ENCODE peak calls at places on chromosomes 16 and 17, in eight cellular contexts. I is NB4, G is body of pancreas, A is skeletal muscle cell, K is fibroblast of pulmonary artery, Z is fibroblast of the aortic adventitia, R is endodermal cell, M is Caco-2. W is an unnamed sample.

GRCh38 chr17:29566473-29567361 is at the start of gene ABHD15:
- DNase-seq in I (peak), G (peak), A (no peak), K (peak), Z (peak), R (peak), M (peak), W (no peak)

GRCh38 chr16:15950167-15950854 is 895 bp downstream of the ABCC1 start:
- DNase-seq in I (peak), G (peak), A (no peak), K (peak), Z (peak), R (peak), M (no peak), W (peak)

GRCh38 chr16:83215417-83216001 is 588.7 kb downstream of the CDH13 start:
- DNase-seq in I (peak), G (no peak), A (no peak), K (peak), Z (peak), R (peak), M (peak), W (peak)

GRCh38 chr16:31440511-31441184 is 1.9 kb downstream of the ZNF843 start:
- DNase-seq in I (no peak), G (no peak), A (no peak), K (no peak), Z (peak), R (no peak), M (no peak), W (no peak)

GRCh38 chr17:27659685-27660084 is 28.7 kb downstream of the LGALS9 start:
- DNase-seq in I (no peak), G (no peak), A (no peak), K (no peak), Z (no peak), R (no peak), M (peak), W (no peak)

GRCh38 chr17:50129303-50129945 is 536 bp downstream of the SAMD14 start:
- DNase-seq in I (no peak), G (no peak), A (no peak), K (peak), Z (no peak), R (peak), M (peak), W (no peak)

GRCh38 chr16:79997257-79997656 is 396.7 kb upstream of the MAF start:
- DNase-seq in I (peak), G (no peak), A (no peak), K (peak), Z (no peak), R (peak), M (no peak), W (no peak)

GRCh38 chr16:14024300-14024699 is 46.8 kb upstream of the MRTFB start:
- DNase-seq in I (peak), G (peak), A (no peak), K (peak), Z (peak), R (no peak), M (no peak), W (no peak)

GRCh38 chr17:75063201-75063600 is 16.2 kb downstream of the KCTD2 start:
- DNase-seq in I (no peak), G (no peak), A (no peak), K (no peak), Z (no peak), R (no peak), M (no peak), W (no peak)

GRCh38 chr16:4059969-4060368 is 56.3 kb downstream of the ADCY9 start:
- DNase-seq in I (peak), G (no peak), A (no peak), K (peak), Z (no peak), R (no peak), M (no peak), W (no peak)

GRCh38 chr17:45136846-45137560 is 1.5 kb downstream of the ACBD4 start:
- DNase-seq in I (no peak), G (no peak), A (no peak), K (no peak), Z (no peak), R (peak), M (no peak), W (no peak)

GRCh38 chr17:66431910-66432309 is 129.5 kb downstream of the PRKCA start:
- DNase-seq in I (no peak), G (no peak), A (peak), K (peak), Z (peak), R (no peak), M (no peak), W (peak)
- H3K4me3 ChIP-seq in I (no peak), G (no peak), A (peak), K (no peak), Z (peak), R (no peak), M (no peak), W (no peak)

GRCh38 chr16:48287239-48287638 is 39.9 kb upstream of the ABCC11 start:
- DNase-seq in I (no peak), G (no peak), A (no peak), K (no peak), Z (no peak), R (no peak), M (no peak), W (no peak)

GRCh38 chr16:48292452-48292851 is 45.1 kb upstream of the ABCC11 start:
- DNase-seq in I (no peak), G (no peak), A (no peak), K (no peak), Z (no peak), R (no peak), M (no peak), W (no peak)

GRCh38 chr16:48295493-48296281 is 48.3 kb upstream of the ABCC11 start:
- DNase-seq in I (no peak), G (peak), A (no peak), K (no peak), Z (no peak), R (no peak), M (no peak), W (no peak)

GRCh38 chr16:48291754-48292153 is 44.4 kb upstream of the ABCC11 start:
- DNase-seq in I (no peak), G (no peak), A (no peak), K (no peak), Z (no peak), R (no peak), M (no peak), W (no peak)

GRCh38 chr16:48291303-48291702 is 44.0 kb upstream of the ABCC11 start:
- DNase-seq in I (no peak), G (no peak), A (no peak), K (peak), Z (peak), R (no peak), M (no peak), W (peak)
- H3K4me3 ChIP-seq in I (no peak), G (no peak), A (no peak), K (no peak), Z (no peak), R (no peak), M (no peak), W (no peak)

DNA sequence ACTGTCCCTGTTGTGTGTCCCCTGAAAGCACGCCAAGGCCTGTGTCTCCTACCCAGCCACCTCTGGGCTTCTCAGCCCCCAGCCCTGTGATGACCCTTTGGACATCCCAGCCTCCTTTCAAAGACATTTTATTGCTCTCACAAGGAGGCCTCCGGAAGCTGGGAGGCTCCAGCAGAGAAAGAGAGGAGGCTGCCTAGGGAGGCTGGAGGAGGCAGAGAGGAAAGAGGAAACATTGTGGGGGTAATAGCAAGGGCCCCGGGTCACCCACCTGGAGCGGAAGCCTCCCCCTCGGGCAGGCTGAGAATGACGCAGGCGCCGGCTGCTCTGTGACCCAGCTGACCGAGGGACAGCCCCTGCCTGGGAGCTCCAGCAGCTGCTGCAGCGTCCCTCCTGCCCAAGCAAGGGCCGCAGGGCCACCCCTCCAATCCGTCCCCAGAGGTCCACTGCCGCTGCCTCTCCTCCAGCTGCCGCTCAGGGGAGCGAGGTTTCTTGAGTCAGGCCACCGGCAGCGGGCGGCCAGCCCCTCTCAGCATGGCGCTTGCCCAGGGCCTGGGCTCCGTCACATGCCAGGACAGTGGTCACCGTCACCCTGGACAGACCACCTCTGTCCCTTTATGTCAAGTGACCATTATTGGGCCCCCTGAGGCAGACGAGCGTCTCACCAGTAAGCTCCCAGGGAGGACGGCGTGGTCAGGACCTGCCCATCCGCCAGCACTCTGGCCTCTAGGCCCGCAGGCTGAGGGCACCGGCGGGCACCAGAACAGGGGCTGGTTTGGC is 29.3 kb downstream of the ACTG1 start:
- DNase-seq in I (no peak), G (peak), A (no peak), K (peak), Z (no peak), R (peak), M (no peak), W (no peak)
- H3K4me3 ChIP-seq in I (no peak), G (no peak), A (peak), K (no peak), Z (no peak), R (peak), M (no peak), W (peak)

GRCh38 chr16:86467490-86467889 is 42.8 kb upstream of the FOXF1 start:
- DNase-seq in I (no peak), G (no peak), A (no peak), K (no peak), Z (no peak), R (no peak), M (no peak), W (no peak)

GRCh38 chr16:86464044-86464443 is 46.3 kb upstream of the FOXF1 start:
- DNase-seq in I (no peak), G (no peak), A (no peak), K (no peak), Z (no peak), R (no peak), M (no peak), W (no peak)

GRCh38 chr16:86466695-86467406 is 43.5 kb upstream of the FOXF1 start:
- DNase-seq in I (peak), G (no peak), A (no peak), K (no peak), Z (peak), R (no peak), M (no peak), W (no peak)

GRCh38 chr16:86462334-86463084 is 47.8 kb upstream of the FOXF1 start:
- DNase-seq in I (no peak), G (no peak), A (no peak), K (no peak), Z (no peak), R (no peak), M (no peak), W (peak)

GRCh38 chr16:86465434-86465833 is 44.9 kb upstream of the FOXF1 start:
- DNase-seq in I (no peak), G (no peak), A (no peak), K (no peak), Z (no peak), R (no peak), M (no peak), W (no peak)
- H3K4me3 ChIP-seq in I (no peak), G (no peak), A (no peak), K (no peak), Z (no peak), R (no peak), M (no peak), W (no peak)

DNA sequence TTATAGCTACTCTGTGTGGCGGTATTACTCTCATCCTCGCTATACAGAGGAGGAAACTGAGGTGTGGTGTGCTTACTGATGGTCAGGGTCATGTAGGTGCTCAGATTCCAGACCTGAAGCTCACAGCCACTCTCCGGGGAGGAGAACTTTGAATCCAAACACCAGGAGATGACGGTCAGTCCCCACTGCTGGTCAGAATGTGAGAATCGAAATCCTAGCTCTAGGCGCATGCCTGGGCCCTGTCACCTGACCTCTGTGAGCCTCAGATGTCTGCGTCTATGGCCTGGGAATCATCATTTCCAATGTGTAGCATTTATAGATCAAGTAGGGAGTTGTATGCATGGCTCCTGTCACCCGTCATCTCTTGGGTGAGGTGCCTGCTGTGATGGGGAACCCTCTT is 317.4 kb downstream of the SNX29 start:
- DNase-seq in I (no peak), G (no peak), A (no peak), K (no peak), Z (no peak), R (no peak), M (no peak), W (no peak)
- H3K4me3 ChIP-seq in I (no peak), G (no peak), A (no peak), K (no peak), Z (no peak), R (no peak), M (no peak), W (no peak)

GRCh38 chr17:68573338-68573737 is 27.8 kb downstream of the FAM20A start:
- DNase-seq in I (no peak), G (no peak), A (no peak), K (no peak), Z (no peak), R (no peak), M (no peak), W (no peak)

GRCh38 chr17:68576137-68576536 is 25.0 kb downstream of the FAM20A start:
- DNase-seq in I (no peak), G (no peak), A (no peak), K (no peak), Z (no peak), R (peak), M (no peak), W (no peak)

GRCh38 chr17:68568581-68568980 is 32.6 kb downstream of the FAM20A start:
- DNase-seq in I (no peak), G (no peak), A (no peak), K (no peak), Z (no peak), R (peak), M (no peak), W (no peak)

GRCh38 chr17:68570531-68570930 is 30.6 kb downstream of the FAM20A start:
- DNase-seq in I (no peak), G (no peak), A (no peak), K (no peak), Z (peak), R (no peak), M (no peak), W (no peak)

GRCh38 chr17:68572138-68572842 is 28.9 kb downstream of the FAM20A start:
- DNase-seq in I (peak), G (peak), A (no peak), K (no peak), Z (peak), R (peak), M (no peak), W (no peak)
- H3K4me3 ChIP-seq in I (no peak), G (no peak), A (no peak), K (no peak), Z (no peak), R (no peak), M (no peak), W (no peak)

GRCh38 chr17:36942631-36943125 is 5.4 kb downstream of the LHX1 start:
- DNase-seq in I (no peak), G (no peak), A (no peak), K (no peak), Z (no peak), R (peak), M (no peak), W (no peak)
- H3K4me3 ChIP-seq in I (no peak), G (no peak), A (no peak), K (no peak), Z (no peak), R (peak), M (no peak), W (no peak)

GRCh38 chr17:72116692-72117469 is 3.9 kb upstream of the SOX9 start:
- DNase-seq in I (no peak), G (peak), A (no peak), K (peak), Z (no peak), R (peak), M (no peak), W (no peak)
- H3K4me3 ChIP-seq in I (no peak), G (no peak), A (peak), K (peak), Z (no peak), R (peak), M (no peak), W (peak)

GRCh38 chr17:81064746-81065475 is 30.0 kb downstream of the BAIAP2 start:
- DNase-seq in I (no peak), G (no peak), A (peak), K (peak), Z (peak), R (peak), M (no peak), W (peak)

GRCh38 chr17:81062014-81062413 is 27.1 kb downstream of the BAIAP2 start:
- DNase-seq in I (no peak), G (no peak), A (no peak), K (no peak), Z (no peak), R (no peak), M (no peak), W (no peak)

GRCh38 chr17:81066072-81066471 is 31.1 kb downstream of the BAIAP2 start:
- DNase-seq in I (no peak), G (peak), A (no peak), K (no peak), Z (no peak), R (no peak), M (no peak), W (no peak)

GRCh38 chr17:81065500-81065899 is 30.5 kb downstream of the BAIAP2 start:
- DNase-seq in I (no peak), G (no peak), A (peak), K (no peak), Z (no peak), R (no peak), M (no peak), W (no peak)

DNA sequence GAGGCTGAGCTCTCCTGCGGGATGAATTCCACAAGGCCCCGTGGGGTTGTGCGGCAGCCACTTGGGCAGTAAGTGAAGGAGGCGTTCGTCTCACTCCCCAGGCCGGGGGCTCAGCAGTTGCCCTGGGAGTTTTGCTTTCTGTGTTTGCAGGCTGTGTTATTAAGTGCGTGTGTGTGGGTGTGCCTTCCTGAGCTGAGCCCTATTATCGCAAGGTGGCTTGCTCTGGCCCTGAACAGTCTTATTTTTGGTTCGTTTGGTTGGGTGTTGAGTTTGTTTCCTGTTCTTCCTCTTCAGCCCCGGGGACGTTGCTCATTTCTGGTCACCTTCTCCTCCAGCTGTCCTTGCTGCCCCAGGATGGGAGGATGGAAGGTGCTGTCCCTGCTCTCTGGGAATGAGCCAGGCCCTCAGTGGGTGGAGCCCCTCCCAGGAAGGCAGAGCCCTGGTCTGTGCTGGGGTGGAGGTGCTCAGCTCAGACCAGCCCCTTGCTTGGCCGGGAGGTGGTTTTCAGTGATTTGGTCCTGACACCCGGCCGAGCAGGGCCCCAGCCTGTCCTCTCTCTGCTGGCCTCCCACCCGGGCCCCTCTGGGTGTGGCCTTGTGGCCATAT is 28.6 kb downstream of the BAIAP2 start:
- DNase-seq in I (no peak), G (no peak), A (no peak), K (no peak), Z (no peak), R (no peak), M (no peak), W (no peak)
- H3K4me3 ChIP-seq in I (no peak), G (no peak), A (no peak), K (no peak), Z (no peak), R (no peak), M (no peak), W (no peak)

GRCh38 chr17:61862105-61862574 is 1.2 kb downstream of the BRIP1 start:
- DNase-seq in I (no peak), G (no peak), A (no peak), K (peak), Z (no peak), R (no peak), M (no peak), W (no peak)
- H3K4me3 ChIP-seq in I (peak), G (no peak), A (peak), K (peak), Z (peak), R (peak), M (peak), W (peak)